ENCODE peak calls at places on chromosomes 12 and 14, in ten cellular contexts. H is NCI-H2171 treated with DMSO at 0.1 percent for 48 hours, I is H9, J is GM23248, Q is left cardiac atrium, E is GDM1, T is A549, R is activated T-cell treated with anti-CD3 and anti-CD28 coated beads for 1 hour, Y is left lung, X is left ventricle myocardium inferior. N is an unnamed sample.

GRCh38 chr12:111747333-111747732 is 19.4 kb upstream of the ALDH2 start:
- DNase-seq in I (no peak), Y (no peak), T (no peak), X (no peak), J (no peak), R (no peak), H (no peak), Q (no peak), E (no peak), N (no peak)

GRCh38 chr12:128951448-128951847 is 98.2 kb downstream of the GLT1D1 start:
- DNase-seq in I (no peak), T (no peak), Q (no peak), H (no peak), R (no peak), E (no peak), X (no peak), Y (no peak), J (no peak), N (no peak)

GRCh38 chr12:81872400-81872799 is 113.2 kb upstream of the PPFIA2 start:
- DNase-seq in X (no peak), Q (no peak), I (no peak), E (no peak), T (no peak), Y (no peak), H (no peak), R (no peak), J (no peak), N (no peak)

GRCh38 chr12:49507139-49507538 is 31.7 kb upstream of the KCNH3 start:
- DNase-seq in X (no peak), Y (no peak), J (peak), T (peak), R (no peak), I (no peak), H (no peak), Q (peak), E (no peak), N (no peak)

GRCh38 chr12:97277030-97277429 is 185.6 kb upstream of the RMST start:
- DNase-seq in E (no peak), T (no peak), H (peak), Q (no peak), J (no peak), R (no peak), X (no peak), Y (no peak), I (no peak), N (no peak)

GRCh38 chr12:49347307-49348237 is 884 bp downstream of the DNAJC22 start:
- DNase-seq in E (peak), J (peak), R (peak), H (peak), X (peak), T (peak), Y (peak), I (peak), Q (peak), N (peak)

GRCh38 chr14:72809063-72809462 is 84.8 kb downstream of the DPF3 start:
- DNase-seq in H (no peak), Q (no peak), J (no peak), T (no peak), X (no peak), R (no peak), I (no peak), E (no peak), Y (no peak), N (no peak)

GRCh38 chr12:41250748-41251147 is 62.6 kb downstream of the PDZRN4 start:
- DNase-seq in X (no peak), Y (no peak), J (peak), Q (no peak), E (no peak), T (no peak), I (no peak), H (no peak), R (no peak), N (no peak)

GRCh38 chr12:62720661-62721330 is 214.2 kb downstream of the PPM1H start:
- DNase-seq in J (peak), E (no peak), T (no peak), X (no peak), Y (no peak), Q (peak), I (no peak), R (no peak), H (peak), N (no peak)

GRCh38 chr12:123237646-123238329 is 4.6 kb downstream of the MTRFR start:
- DNase-seq in I (peak), J (peak), Y (no peak), R (peak), T (peak), X (peak), H (peak), E (peak), Q (peak), N (peak)

GRCh38 chr12:101475751-101476305 is 692 bp downstream of the SPIC start:
- DNase-seq in E (no peak), J (no peak), Q (no peak), R (no peak), I (no peak), H (no peak), T (no peak), X (no peak), Y (no peak), N (no peak)

GRCh38 chr12:133058203-133059125 is 21.2 kb downstream of the ZNF84 start:
- DNase-seq in Q (no peak), H (no peak), X (no peak), R (no peak), T (peak), J (peak), Y (no peak), E (no peak), I (no peak), N (no peak)

GRCh38 chr12:115224031-115224430 is 540.1 kb upstream of the TBX3 start:
- DNase-seq in I (no peak), H (no peak), R (no peak), Q (no peak), E (no peak), X (no peak), T (no peak), Y (no peak), J (peak), N (no peak)

GRCh38 chr12:65648461-65648860 is 175.8 kb upstream of the HMGA2 start:
- DNase-seq in H (no peak), J (peak), R (no peak), Y (no peak), T (no peak), Q (no peak), E (no peak), I (no peak), X (no peak), N (no peak)

GRCh38 chr12:119178544-119179334 is at the start of gene HSPB8:
- DNase-seq in I (peak), R (no peak), Q (peak), X (peak), T (peak), E (no peak), J (peak), H (peak), Y (peak), N (no peak)

GRCh38 chr12:115794659-115795081 is 482.8 kb downstream of the MED13L start:
- DNase-seq in X (no peak), R (no peak), Q (no peak), Y (no peak), E (no peak), J (no peak), I (no peak), T (peak), H (no peak), N (no peak)

GRCh38 chr14:95524706-95525512 is 8.5 kb upstream of the SYNE3 start:
- DNase-seq in R (no peak), X (no peak), Y (no peak), Q (no peak), I (no peak), J (peak), T (no peak), E (no peak), H (no peak), N (no peak)

GRCh38 chr12:7868391-7868790 is 4.3 kb downstream of the SLC2A14 start:
- DNase-seq in I (no peak), E (no peak), T (no peak), X (no peak), J (peak), H (no peak), R (no peak), Y (no peak), Q (no peak), N (no peak)

GRCh38 chr14:92122351-92122677 is 545 bp downstream of the CPSF2 start:
- DNase-seq in Y (no peak), R (no peak), Q (no peak), X (no peak), E (peak), J (peak), T (peak), I (no peak), H (peak), N (no peak)

GRCh38 chr14:100778078-100778927 is 47.6 kb upstream of the MEG3 start:
- DNase-seq in J (no peak), E (no peak), T (no peak), Q (no peak), I (no peak), R (no peak), Y (no peak), X (no peak), H (no peak), N (no peak)

GRCh38 chr12:20513189-20513588 is 144.9 kb downstream of the PDE3A start:
- DNase-seq in Q (no peak), H (no peak), J (peak), I (no peak), E (no peak), X (no peak), Y (no peak), T (no peak), R (no peak), N (no peak)

GRCh38 chr14:95260537-95261440 is 58.9 kb downstream of the CLMN start:
- DNase-seq in E (no peak), X (peak), Y (no peak), T (no peak), J (peak), R (no peak), I (no peak), Q (no peak), H (no peak), N (no peak)

GRCh38 chr14:69036757-69037506 is 57.8 kb upstream of the ACTN1 start:
- DNase-seq in T (no peak), J (no peak), E (no peak), X (no peak), Y (peak), R (no peak), I (no peak), Q (no peak), H (no peak), N (no peak)

GRCh38 chr12:26368331-26368730 is 173.0 kb downstream of the SSPN start:
- DNase-seq in J (no peak), E (no peak), Y (no peak), X (no peak), R (no peak), T (no peak), Q (no peak), I (no peak), H (no peak), N (no peak)